ENCODE peak calls at places on chromosome 9, in five cellular contexts. N is HepG2, F is GM23338, L is H1, D is HCT116. U is an unnamed sample.

GRCh38 chr9:38126730-38127129 is 57.7 kb upstream of the SHB start:
- DNase-seq in N (no peak), F (no peak), L (no peak), D (no peak), U (no peak)

GRCh38 chr9:9942764-9943424 is 669.9 kb downstream of the PTPRD start:
- DNase-seq in N (peak; percentile 42), F (peak; percentile 74), L (peak; percentile 70), D (no peak), U (peak; percentile 66)

GRCh38 chr9:137590123-137590468 is 216 bp downstream of the ZMYND19 start:
- DNase-seq in N (no peak), F (peak; percentile 30), L (no peak), D (no peak), U (no peak)

GRCh38 chr9:82670000-82670399 is 392.9 kb downstream of the RASEF start:
- DNase-seq in N (no peak), F (no peak), L (no peak), D (no peak), U (no peak)

GRCh38 chr9:13189362-13189761 is 90.1 kb downstream of the MPDZ start:
- DNase-seq in N (no peak), F (no peak), L (no peak), D (no peak), U (no peak)

GRCh38 chr9:13023498-13023897 is 248.7 kb downstream of the LURAP1L start:
- DNase-seq in N (peak; percentile 9), F (no peak), L (no peak), D (no peak), U (no peak)

GRCh38 chr9:86749530-86750275 is 197.6 kb downstream of the GAS1 start:
- DNase-seq in N (no peak), F (no peak), L (no peak), D (no peak), U (no peak)

GRCh38 chr9:88532320-88532719 is 2.7 kb upstream of the NXNL2 start:
- DNase-seq in N (no peak), F (peak; percentile 94), L (peak; percentile 70), D (no peak), U (peak; percentile 88)

GRCh38 chr9:107548298-107549142 is 59.0 kb upstream of the KLF4 start:
- DNase-seq in N (peak; percentile 29), F (no peak), L (no peak), D (peak; percentile 59), U (no peak)

GRCh38 chr9:35605336-35606137 is 475 bp downstream of the TESK1 start:
- DNase-seq in N (no peak), F (peak; percentile 52), L (no peak), D (no peak), U (no peak)

GRCh38 chr9:89808801-89809200 is 204.0 kb downstream of the GADD45G start:
- DNase-seq in N (no peak), F (no peak), L (no peak), D (no peak), U (no peak)

GRCh38 chr9:97847474-97848236 is 5.4 kb upstream of the FOXE1 start:
- DNase-seq in N (no peak), F (peak; percentile 10), L (no peak), D (no peak), U (no peak)

GRCh38 chr9:97849980-97850379 is 3.0 kb upstream of the FOXE1 start:
- DNase-seq in N (no peak), F (no peak), L (no peak), D (no peak), U (no peak)

GRCh38 chr9:97848582-97849237 is 4.3 kb upstream of the FOXE1 start:
- DNase-seq in N (no peak), F (peak; percentile 47), L (no peak), D (no peak), U (no peak)

GRCh38 chr9:97846347-97846746 is 6.7 kb upstream of the FOXE1 start:
- DNase-seq in N (no peak), F (peak; percentile 8), L (no peak), D (no peak), U (no peak)

GRCh38 chr9:97848237-97848581 is 4.8 kb upstream of the FOXE1 start:
- DNase-seq in N (no peak), F (peak; percentile 74), L (no peak), D (no peak), U (no peak)
- H3K4me3 ChIP-seq in N (no peak overlapping the region), F (peak overlapping the region; percentile 50), L (peak overlapping the region; percentile 59), D (no peak overlapping the region), U (no peak overlapping the region)

DNA sequence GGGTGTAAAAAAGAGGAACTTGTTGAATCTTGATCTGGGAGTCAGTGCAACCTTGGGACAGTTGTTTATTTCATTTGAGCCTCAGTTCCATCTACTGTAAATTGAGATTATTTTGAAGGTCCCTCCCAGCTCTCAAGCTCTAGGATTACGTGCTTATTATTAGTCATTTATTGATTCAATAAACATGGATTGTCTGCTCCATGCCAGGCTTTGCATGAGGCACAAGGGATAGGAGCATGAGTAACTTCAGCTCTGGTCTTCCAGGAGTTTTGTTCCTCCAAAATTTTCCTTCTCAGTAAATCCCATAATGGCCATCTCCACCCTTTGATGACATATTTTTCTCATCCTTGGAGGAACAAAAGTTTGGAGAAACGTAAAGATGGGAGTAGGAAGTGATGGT is 244.5 kb downstream of the DMRT2 start:
- DNase-seq in N (no peak), F (no peak), L (no peak), D (no peak), U (no peak)
- TF ChIP-seq EZH2 in N (no peak), F (no peak), L (no peak), D (no peak), U (no peak)

DNA sequence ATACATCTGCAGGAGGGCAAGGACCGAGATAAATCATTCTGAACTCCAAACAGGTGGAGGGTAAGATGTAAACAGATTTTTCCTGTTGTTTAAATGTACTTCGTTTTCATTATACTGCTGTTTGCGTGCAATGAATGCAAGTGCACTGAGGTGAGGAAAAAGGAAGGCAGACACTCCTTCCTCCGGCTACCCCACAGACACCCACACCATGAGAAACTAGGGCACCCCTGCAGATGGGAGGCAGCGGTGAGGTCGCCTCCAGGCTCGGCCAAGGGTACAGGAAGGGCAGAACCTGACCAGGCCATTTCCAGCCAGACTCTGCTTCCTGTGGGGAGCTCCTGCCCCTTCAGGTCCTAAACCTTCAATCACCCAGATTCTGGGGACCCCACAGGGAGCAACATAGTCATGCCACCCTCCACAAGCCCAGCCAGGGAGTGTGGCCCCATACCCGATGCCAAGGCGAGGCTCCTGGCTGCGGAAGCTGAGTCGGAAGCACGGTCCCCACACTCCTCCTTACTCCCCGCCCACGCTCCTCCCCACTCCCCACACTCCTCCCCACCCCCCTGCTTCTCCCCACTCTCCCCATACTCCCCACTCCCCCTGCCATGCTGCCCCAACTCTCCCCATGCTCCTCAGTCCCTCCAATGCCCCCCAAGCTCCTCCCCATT is 37.1 kb downstream of the VAV2 start:
- DNase-seq in N (no peak), F (no peak), L (no peak), D (no peak), U (no peak)
- TF ChIP-seq POLR2AphosphoS5 in N (no peak), F (no peak), L (no peak), D (no peak), U (no peak)

DNA sequence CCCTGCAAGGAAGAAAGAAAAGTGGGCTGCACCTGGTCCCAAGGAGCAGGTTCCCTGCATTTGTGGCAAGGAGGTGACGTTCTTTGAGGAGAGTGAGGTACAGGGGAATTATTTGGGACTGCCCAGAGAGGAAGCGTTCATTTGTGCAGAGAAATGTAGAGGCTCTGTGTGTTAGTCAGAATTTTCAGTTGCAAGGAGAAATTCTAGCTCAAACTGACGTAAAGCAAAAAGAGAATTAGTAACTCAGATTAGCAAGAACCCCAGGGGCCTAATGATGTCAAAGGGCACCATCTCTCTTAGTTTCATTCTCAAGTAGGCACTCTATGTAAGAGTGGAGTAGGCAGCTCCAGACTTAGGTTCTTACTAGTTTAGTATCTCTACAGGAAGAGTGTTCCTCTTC is 2.4 kb upstream of the TXN start:
- DNase-seq in N (no peak), F (no peak), L (no peak), D (no peak), U (no peak)
- H3K4me3 ChIP-seq in N (no peak overlapping the region), F (no peak overlapping the region), L (no peak overlapping the region), D (no peak overlapping the region), U (no peak overlapping the region)

DNA sequence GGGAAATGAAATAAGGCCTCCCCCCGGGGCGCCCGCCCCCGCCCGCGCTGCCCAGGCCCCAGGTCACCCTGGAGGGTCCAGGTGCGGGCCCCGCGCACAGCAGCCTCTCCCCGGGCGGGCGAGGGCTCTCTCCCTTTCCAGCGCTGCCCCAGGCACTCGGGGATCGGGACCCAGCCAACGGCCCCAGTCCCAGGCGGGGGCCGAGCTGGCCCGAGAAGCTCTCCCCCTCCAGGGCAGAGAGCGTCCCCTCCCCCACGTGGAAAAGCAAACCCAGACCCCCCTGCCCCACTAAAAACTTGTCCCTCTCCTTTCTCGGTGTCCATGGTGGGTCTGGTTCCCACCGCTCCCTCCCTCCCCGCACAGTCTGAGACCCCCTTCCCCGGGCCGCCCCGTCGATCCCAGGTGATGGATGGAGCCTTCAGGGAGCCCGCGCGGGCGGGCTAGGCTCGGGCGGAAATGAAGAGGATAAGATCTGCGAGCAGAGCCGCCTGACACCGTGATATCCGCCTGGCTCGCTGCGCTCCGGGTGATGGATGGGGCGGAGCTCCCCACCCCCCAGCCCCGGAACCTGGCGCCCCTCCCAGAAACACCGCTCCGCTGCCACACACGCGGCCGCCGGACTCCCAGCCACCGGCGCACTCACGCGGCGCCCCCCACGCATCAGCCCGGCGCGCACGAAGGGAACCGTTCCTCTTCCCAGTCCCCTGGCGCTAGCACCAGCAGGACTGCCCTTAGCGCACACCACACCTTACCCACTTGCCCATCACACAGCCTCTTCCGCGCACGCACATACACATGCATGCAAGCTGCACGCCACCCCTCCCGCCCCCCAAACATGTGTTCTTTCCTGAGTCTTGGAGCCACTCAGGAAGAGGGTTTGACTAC is 81.7 kb upstream of the ZBTB43 start:
- DNase-seq in N (no peak), F (peak; percentile 70), L (no peak), D (no peak), U (no peak)
- TF ChIP-seq EZH2 in N (no peak), F (no peak), L (peak; percentile 50), D (no peak), U (no peak)

DNA sequence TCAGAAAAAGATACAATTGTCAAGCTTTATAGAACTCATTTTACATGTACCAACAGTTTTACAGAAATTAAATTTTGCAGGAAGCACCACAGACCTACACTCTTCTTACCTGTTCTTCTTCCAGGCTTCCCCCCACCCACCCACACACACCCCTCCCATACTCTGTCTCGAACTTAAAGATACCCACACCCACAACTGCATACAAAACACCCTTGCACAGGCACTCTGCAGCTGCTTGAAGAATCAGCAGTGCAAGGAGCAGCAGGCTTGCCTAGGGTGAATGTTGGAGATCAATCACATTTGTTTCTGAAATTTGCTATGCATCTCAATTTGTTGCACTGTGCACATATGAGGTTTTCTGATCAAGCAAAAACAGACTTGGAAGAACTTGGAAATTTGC is 77.5 kb upstream of the TGFBR1 start:
- DNase-seq in N (no peak), F (no peak), L (no peak), D (no peak), U (no peak)
- TF ChIP-seq POLR2AphosphoS5 in N (no peak), F (no peak), L (no peak), D (no peak), U (no peak)

GRCh38 chr9:975740-976257 is 656 bp upstream of the DMRT3 start:
- DNase-seq in N (no peak), F (no peak), L (no peak), D (no peak), U (no peak)
- H3K4me3 ChIP-seq in N (no peak overlapping the region), F (peak overlapping the region; percentile 70), L (peak overlapping the region; percentile 63), D (no peak overlapping the region), U (no peak overlapping the region)

DNA sequence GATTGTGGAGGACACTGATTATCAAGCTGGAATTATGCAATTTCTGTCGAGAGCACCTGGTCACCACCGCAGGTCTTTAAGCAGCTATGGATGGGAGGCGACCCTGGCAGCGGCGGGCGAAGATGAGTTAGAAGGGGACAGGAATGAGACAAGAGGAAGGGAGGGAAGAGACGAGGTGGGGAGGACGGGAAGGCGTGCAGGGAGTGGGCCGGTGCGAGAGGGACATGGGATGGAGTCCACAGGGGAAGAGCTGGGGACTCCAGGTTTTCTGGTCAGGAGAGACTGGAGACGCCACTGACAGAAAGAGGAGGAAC is 192.3 kb downstream of the MELK start:
- DNase-seq in N (no peak), F (no peak), L (no peak), D (no peak), U (no peak)
- TF ChIP-seq EZH2 in N (no peak), F (no peak), L (no peak), D (no peak), U (no peak)